ENCODE peak calls at places on chromosome 22, in four cellular contexts. One of them, this sample, is unnamed.

GRCh38 chr22:41047741-41048140 is 44.7 kb upstream of the EP300 start:
- DNase-seq in IMR-90: peak; percentile 20
- DNase-seq in CD4-positive, alpha-beta memory T cell: no peak
- DNase-seq in fibroblast of lung: no peak
- DNase-seq in this sample: no peak

GRCh38 chr22:28582806-28583205 is 96.8 kb downstream of the TTC28 start:
- DNase-seq in IMR-90: peak; percentile 81
- DNase-seq in CD4-positive, alpha-beta memory T cell: no peak
- DNase-seq in fibroblast of lung: peak; percentile 86
- DNase-seq in this sample: no peak

GRCh38 chr22:19877626-19878339 is 23.1 kb upstream of the GNB1L start:
- DNase-seq in IMR-90: peak; percentile 58
- DNase-seq in CD4-positive, alpha-beta memory T cell: no peak
- DNase-seq in fibroblast of lung: peak; percentile 74
- DNase-seq in this sample: no peak

GRCh38 chr22:49582171-49582570 is 245.5 kb downstream of the BRD1 start:
- DNase-seq in IMR-90: no peak
- DNase-seq in CD4-positive, alpha-beta memory T cell: no peak
- DNase-seq in fibroblast of lung: no peak
- DNase-seq in this sample: no peak

GRCh38 chr22:17772963-17773605 is 1.2 kb downstream of the BID start:
- DNase-seq in IMR-90: peak; percentile 56
- DNase-seq in CD4-positive, alpha-beta memory T cell: no peak
- DNase-seq in fibroblast of lung: peak; percentile 62
- DNase-seq in this sample: no peak

GRCh38 chr22:20230777-20231420 is 37.2 kb downstream of the RTN4R start:
- DNase-seq in IMR-90: no peak
- DNase-seq in CD4-positive, alpha-beta memory T cell: no peak
- DNase-seq in fibroblast of lung: no peak
- DNase-seq in this sample: no peak

GRCh38 chr22:49765951-49766350 is 61.7 kb downstream of the BRD1 start:
- DNase-seq in IMR-90: no peak
- DNase-seq in CD4-positive, alpha-beta memory T cell: no peak
- DNase-seq in fibroblast of lung: no peak
- DNase-seq in this sample: no peak

GRCh38 chr22:41931701-41932269 is 5.2 kb upstream of the TNFRSF13C start:
- DNase-seq in IMR-90: no peak
- DNase-seq in CD4-positive, alpha-beta memory T cell: no peak
- DNase-seq in fibroblast of lung: no peak
- DNase-seq in this sample: no peak

GRCh38 chr22:49540084-49540483 is 287.6 kb downstream of the BRD1 start:
- DNase-seq in IMR-90: no peak
- DNase-seq in CD4-positive, alpha-beta memory T cell: no peak
- DNase-seq in fibroblast of lung: no peak
- DNase-seq in this sample: no peak

GRCh38 chr22:41217553-41218157 is 12.5 kb downstream of the L3MBTL2 start:
- DNase-seq in IMR-90: peak; percentile 92
- DNase-seq in CD4-positive, alpha-beta memory T cell: peak; percentile 17
- DNase-seq in fibroblast of lung: peak; percentile 68
- DNase-seq in this sample: no peak

GRCh38 chr22:42269407-42270177 is 861 bp downstream of the TCF20 start:
- DNase-seq in IMR-90: no peak
- DNase-seq in CD4-positive, alpha-beta memory T cell: peak; percentile 65
- DNase-seq in fibroblast of lung: no peak
- DNase-seq in this sample: peak; percentile 72

GRCh38 chr22:22754961-22755777 is 110.8 kb downstream of the GGTLC2 start:
- DNase-seq in IMR-90: no peak
- DNase-seq in CD4-positive, alpha-beta memory T cell: no peak
- DNase-seq in fibroblast of lung: no peak
- DNase-seq in this sample: no peak

GRCh38 chr22:24142241-24142640 is 39.0 kb upstream of the SUSD2 start:
- DNase-seq in IMR-90: no peak
- DNase-seq in CD4-positive, alpha-beta memory T cell: no peak
- DNase-seq in fibroblast of lung: no peak
- DNase-seq in this sample: no peak

GRCh38 chr22:43053176-43053575 is 36.0 kb downstream of the TTLL1 start:
- DNase-seq in IMR-90: no peak
- DNase-seq in CD4-positive, alpha-beta memory T cell: no peak
- DNase-seq in fibroblast of lung: no peak
- DNase-seq in this sample: no peak

GRCh38 chr22:20093437-20093836 is 13.4 kb downstream of the DGCR8 start:
- DNase-seq in IMR-90: no peak
- DNase-seq in CD4-positive, alpha-beta memory T cell: no peak
- DNase-seq in fibroblast of lung: no peak
- DNase-seq in this sample: no peak

GRCh38 chr22:22479999-22480532 is 28.5 kb downstream of the ZNF280B start:
- DNase-seq in IMR-90: peak; percentile 51
- DNase-seq in CD4-positive, alpha-beta memory T cell: no peak
- DNase-seq in fibroblast of lung: peak; percentile 18
- DNase-seq in this sample: no peak

GRCh38 chr22:24001314-24001713 is 3.9 kb downstream of the GSTT4 start:
- DNase-seq in IMR-90: no peak
- DNase-seq in CD4-positive, alpha-beta memory T cell: no peak
- DNase-seq in fibroblast of lung: no peak
- DNase-seq in this sample: no peak

DNA sequence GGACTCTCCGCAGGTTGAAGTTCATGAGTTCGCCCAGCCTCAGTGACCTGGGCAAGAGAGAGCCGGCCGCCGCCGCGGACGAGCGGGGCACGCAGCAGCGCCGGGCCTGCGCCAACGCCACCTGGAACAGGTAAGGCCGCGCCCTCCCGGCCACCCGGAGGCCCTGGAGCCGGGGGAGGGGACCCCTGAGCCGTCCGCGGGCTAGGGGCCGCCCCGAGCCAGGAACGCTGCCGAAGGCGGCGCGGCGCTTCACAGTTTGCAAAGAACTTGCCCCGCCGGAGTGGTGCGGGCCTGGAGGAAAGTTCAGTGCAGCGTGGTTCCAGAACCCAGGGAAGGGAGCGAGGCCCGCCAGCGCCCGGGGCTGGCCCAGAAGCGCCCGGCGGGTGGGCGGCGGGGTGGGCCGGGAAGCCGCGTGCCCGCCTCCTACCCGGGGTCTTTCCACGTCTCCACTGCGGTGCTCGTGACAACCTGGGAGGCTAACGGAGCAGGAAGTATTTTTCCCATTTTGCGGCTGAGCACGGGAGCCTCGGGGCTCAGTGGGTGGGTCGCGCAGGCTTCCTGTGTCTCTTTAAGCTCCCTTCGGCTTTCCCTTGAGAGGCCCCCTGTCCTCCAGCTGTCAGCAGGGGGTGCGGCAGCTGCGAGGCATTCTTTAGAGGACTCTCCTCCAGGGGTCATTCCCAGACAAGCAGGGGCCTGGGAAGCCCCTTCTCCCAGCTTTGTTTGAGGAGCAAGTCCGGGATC is 645 bp downstream of the PRR5 start:
- DNase-seq in IMR-90: peak; percentile 54
- DNase-seq in CD4-positive, alpha-beta memory T cell: no peak
- DNase-seq in fibroblast of lung: peak; percentile 48
- DNase-seq in this sample: peak; percentile 62
- H3K4me3 ChIP-seq in IMR-90: peak overlapping the region; percentile 62
- H3K4me3 ChIP-seq in CD4-positive, alpha-beta memory T cell: no peak overlapping the region
- H3K4me3 ChIP-seq in fibroblast of lung: peak overlapping the region; percentile 55
- H3K4me3 ChIP-seq in this sample: peak overlapping the region; percentile 53

DNA sequence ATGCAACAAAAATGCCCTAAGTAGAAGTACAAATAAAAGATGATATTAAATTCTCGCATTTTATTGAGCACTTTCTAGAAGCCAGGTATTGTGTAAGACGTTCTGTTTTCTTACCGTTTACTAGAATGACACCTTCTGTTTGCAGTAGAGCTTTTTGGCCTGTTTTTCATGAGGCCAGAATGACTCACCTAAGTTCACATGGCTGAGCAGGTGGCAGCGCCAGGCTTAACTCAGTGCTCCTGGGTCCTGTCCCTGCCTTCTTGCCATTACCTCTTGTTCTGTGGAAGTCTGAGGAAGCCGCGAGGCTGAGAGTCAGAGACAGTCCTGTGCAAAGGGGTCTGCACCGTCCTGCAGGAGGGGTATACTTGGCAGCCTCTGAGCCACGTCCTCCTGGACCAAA is 113.8 kb downstream of the ATXN10 start:
- DNase-seq in IMR-90: peak; percentile 44
- DNase-seq in CD4-positive, alpha-beta memory T cell: no peak
- DNase-seq in fibroblast of lung: peak; percentile 83
- DNase-seq in this sample: no peak
- H3K27ac ChIP-seq in IMR-90: no peak overlapping the region
- H3K27ac ChIP-seq in CD4-positive, alpha-beta memory T cell: no peak overlapping the region
- H3K27ac ChIP-seq in fibroblast of lung: no peak overlapping the region
- H3K27ac ChIP-seq in this sample: no peak overlapping the region

GRCh38 chr22:39943366-39943765 is 16.8 kb upstream of the TMA7B start:
- DNase-seq in IMR-90: no peak
- DNase-seq in CD4-positive, alpha-beta memory T cell: no peak
- DNase-seq in fibroblast of lung: no peak
- DNase-seq in this sample: no peak
- H3K4me1 ChIP-seq in IMR-90: no peaks in the 10 kb centered on the region
- H3K4me1 ChIP-seq in CD4-positive, alpha-beta memory T cell: peaks cover 100% of the 10 kb centered on the region
- H3K4me1 ChIP-seq in fibroblast of lung: no peaks in the 10 kb centered on the region
- H3K4me1 ChIP-seq in this sample: peaks cover 96% of the 10 kb centered on the region

DNA sequence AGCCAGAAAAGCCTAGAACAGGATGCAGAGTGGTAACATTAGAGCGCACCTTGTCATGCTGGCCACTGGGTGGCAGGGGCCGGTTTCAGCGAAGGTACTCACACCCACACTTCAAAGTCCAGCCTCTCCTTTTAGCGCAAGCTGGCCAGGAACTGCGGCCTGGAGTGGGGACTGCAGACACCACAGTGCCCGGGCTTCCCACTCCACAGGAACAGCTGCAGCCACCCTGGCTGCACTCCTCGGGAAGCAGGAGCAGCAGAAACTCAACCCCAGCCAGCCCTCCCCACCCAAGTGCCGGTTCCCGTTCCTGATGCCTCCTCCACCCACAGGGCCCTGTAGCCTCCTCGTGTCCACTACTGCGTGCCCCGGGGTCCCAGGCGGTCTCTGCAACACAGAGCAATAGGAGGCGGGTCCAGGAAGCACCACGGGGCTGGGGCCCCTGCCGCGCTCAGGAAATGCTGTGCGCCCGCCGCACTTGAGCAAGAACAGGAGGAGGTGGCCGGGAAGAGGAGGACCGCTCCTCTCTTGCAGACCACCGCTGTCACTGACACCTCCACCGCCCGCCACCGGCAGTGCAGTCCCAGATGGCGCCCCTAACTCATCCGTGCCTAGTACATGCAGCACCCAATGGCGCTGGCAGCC is 2.2 kb downstream of the RFPL2 start:
- DNase-seq in IMR-90: peak; percentile 22
- DNase-seq in CD4-positive, alpha-beta memory T cell: peak; percentile 42
- DNase-seq in fibroblast of lung: peak; percentile 41
- DNase-seq in this sample: peak; percentile 18
- H3K4me3 ChIP-seq in IMR-90: no peak overlapping the region
- H3K4me3 ChIP-seq in CD4-positive, alpha-beta memory T cell: peak overlapping the region; percentile 52
- H3K4me3 ChIP-seq in fibroblast of lung: no peak overlapping the region
- H3K4me3 ChIP-seq in this sample: peak overlapping the region; percentile 56

This sample was measured in CD8-positive, alpha-beta memory T cell.